ENCODE peak calls at places on chromosomes 2 and 18, in eight cellular contexts. P is A549, A is HCT116, F is right lobe of liver, Z is Ammon's horn, J is PC-3, H is lung, O is progenitor cell of endocrine pancreas. Q is an unnamed sample.

GRCh38 chr2:181790716-181791649 is 100.5 kb upstream of the ITPRID2 start:
- DNase-seq in J (peak), A (peak), O (no peak), H (no peak), F (no peak), P (peak), Z (no peak), Q (no peak)

GRCh38 chr2:40287201-40287600 is 164.7 kb downstream of the SLC8A1 start:
- DNase-seq in H (no peak), O (no peak), Z (no peak), J (no peak), A (no peak), P (no peak), F (no peak), Q (no peak)

GRCh38 chr2:55364189-55365055 is 55.2 kb downstream of the CCDC88A start:
- DNase-seq in Z (peak), A (no peak), H (peak), P (peak), F (no peak), J (peak), O (no peak), Q (no peak)

GRCh38 chr2:222296911-222297599 is 1.7 kb downstream of the PAX3 start:
- DNase-seq in H (no peak), O (no peak), A (no peak), J (no peak), P (no peak), F (peak), Z (no peak), Q (no peak)

GRCh38 chr2:85133751-85134254 is 611 bp downstream of the TCF7L1 start:
- DNase-seq in Z (peak), H (peak), O (peak), P (peak), F (peak), J (peak), A (no peak), Q (peak)

GRCh38 chr2:218659258-218659987 is at the start of the genes BCS1L and ZNF142:
- DNase-seq in H (peak), Z (peak), P (peak), O (peak), A (peak), F (peak), J (peak), Q (peak)

GRCh38 chr18:25365242-25365641 is 13.3 kb upstream of the ZNF521 start:
- DNase-seq in F (no peak), J (no peak), O (no peak), A (no peak), Z (no peak), P (no peak), H (no peak), Q (no peak)

GRCh38 chr2:195214072-195214471 is 443.0 kb upstream of the SLC39A10 start:
- DNase-seq in Z (peak), F (no peak), P (no peak), J (no peak), A (no peak), O (no peak), H (no peak), Q (no peak)

GRCh38 chr18:34880882-34881852 is 160.0 kb upstream of the MAPRE2 start:
- DNase-seq in F (no peak), O (no peak), Z (peak), J (no peak), P (no peak), A (no peak), H (no peak), Q (no peak)

GRCh38 chr2:16728742-16729141 is 63.1 kb upstream of the CYRIA start:
- DNase-seq in P (no peak), O (no peak), H (no peak), Z (no peak), J (no peak), F (no peak), A (no peak), Q (no peak)

GRCh38 chr2:111986116-111986900 is 68.8 kb upstream of the TMEM87B start:
- DNase-seq in O (no peak), P (no peak), Z (no peak), J (no peak), F (no peak), A (no peak), H (no peak), Q (no peak)

GRCh38 chr2:119366161-119366648 is 429 bp downstream of the C2orf76 start:
- DNase-seq in O (no peak), H (no peak), F (no peak), Z (peak), P (no peak), A (no peak), J (peak), Q (no peak)

GRCh38 chr2:144971937-144972336 is 452.0 kb upstream of the ZEB2 start:
- DNase-seq in H (no peak), F (no peak), P (no peak), O (no peak), Z (peak), A (no peak), J (no peak), Q (no peak)

GRCh38 chr2:110095994-110096633 is 19.5 kb downstream of the MALL start:
- DNase-seq in P (no peak), J (no peak), A (no peak), O (no peak), H (no peak), Z (no peak), F (no peak), Q (no peak)

GRCh38 chr2:143732076-143732475 is 602.9 kb downstream of the ARHGAP15 start:
- DNase-seq in H (no peak), F (no peak), A (no peak), Z (no peak), O (no peak), P (no peak), J (peak), Q (no peak)

GRCh38 chr18:36620801-36621200 is 208.0 kb downstream of the TPGS2 start:
- DNase-seq in O (no peak), F (no peak), P (no peak), Z (no peak), A (no peak), J (no peak), H (no peak), Q (no peak)

GRCh38 chr2:238061310-238062202 is 755 bp downstream of the SCLY start:
- DNase-seq in J (peak), Z (peak), A (no peak), O (no peak), P (peak), H (no peak), F (peak), Q (peak)

GRCh38 chr2:223548194-223548593 is 54.0 kb downstream of the SCG2 start:
- DNase-seq in H (no peak), J (peak), P (no peak), Z (no peak), A (no peak), O (no peak), F (no peak), Q (no peak)

GRCh38 chr2:216392018-216392562 is 19.8 kb upstream of the MARCHF4 start:
- DNase-seq in J (no peak), Z (no peak), A (no peak), F (no peak), O (no peak), P (no peak), H (no peak), Q (no peak)

GRCh38 chr18:78984941-78985784 is 5.5 kb downstream of the SALL3 start:
- DNase-seq in P (peak), Z (peak), O (no peak), J (peak), H (peak), A (no peak), F (no peak), Q (no peak)

GRCh38 chr18:26832302-26832701 is 33.2 kb downstream of the AQP4 start:
- DNase-seq in H (no peak), P (no peak), J (no peak), Z (no peak), O (no peak), F (no peak), A (no peak), Q (no peak)

GRCh38 chr2:171159326-171160118 is 1.2 kb downstream of the TLK1 start:
- DNase-seq in J (peak), Z (peak), A (peak), P (peak), F (peak), H (peak), O (peak), Q (peak)

GRCh38 chr2:201909961-201910361 is 103.6 kb downstream of the CDK15 start:
- DNase-seq in F (no peak), H (no peak), A (no peak), J (no peak), P (no peak), O (no peak), Z (no peak), Q (no peak)

GRCh38 chr2:157283468-157283867 is 26.0 kb downstream of the GALNT5 start:
- DNase-seq in J (no peak), O (no peak), Z (no peak), H (no peak), P (no peak), A (no peak), F (no peak), Q (no peak)

GRCh38 chr2:241177526-241177925 is 11.0 kb upstream of the ANO7 start:
- DNase-seq in F (no peak), P (no peak), Z (no peak), H (no peak), J (no peak), O (no peak), A (no peak), Q (no peak)

GRCh38 chr2:240685771-240686371 is 3.2 kb upstream of the AQP12B start:
- DNase-seq in O (no peak), H (no peak), P (no peak), F (peak), J (no peak), A (no peak), Z (no peak), Q (peak)

GRCh38 chr2:71788186-71788525 is 334.8 kb downstream of the DYSF start:
- DNase-seq in H (no peak), P (no peak), Z (peak), F (no peak), J (no peak), A (no peak), O (no peak), Q (no peak)

GRCh38 chr2:237946423-237946822 is 20.4 kb upstream of the UBE2F start:
- DNase-seq in J (no peak), H (no peak), A (no peak), O (no peak), F (no peak), P (no peak), Z (no peak), Q (no peak)

GRCh38 chr2:28507806-28508764 is 12.2 kb downstream of the PLB1 start:
- DNase-seq in F (no peak), P (peak), O (no peak), J (peak), A (peak), Z (no peak), H (no peak), Q (no peak)

GRCh38 chr2:50748652-50749174 is 283.2 kb downstream of the NRXN1 start:
- DNase-seq in A (no peak), J (no peak), H (no peak), P (no peak), F (no peak), O (no peak), Z (no peak), Q (no peak)

GRCh38 chr2:98849113-98849512 is 86.9 kb downstream of the CRACDL start:
- DNase-seq in P (no peak), O (no peak), F (no peak), J (no peak), Z (no peak), H (no peak), A (no peak), Q (no peak)

GRCh38 chr18:6482198-6482977 is 67.7 kb upstream of the L3MBTL4 start:
- DNase-seq in H (peak), J (peak), P (peak), F (peak), A (no peak), Z (peak), O (peak), Q (peak)

GRCh38 chr2:106536490-106536889 is 49.3 kb downstream of the CD8B2 start:
- DNase-seq in J (no peak), P (no peak), O (no peak), F (no peak), Z (no peak), H (no peak), A (no peak), Q (no peak)

GRCh38 chr2:232325324-232326273 is 53.0 kb upstream of the ALPP start:
- DNase-seq in O (peak), A (no peak), J (peak), Z (peak), P (no peak), H (peak), F (peak), Q (no peak)

GRCh38 chr2:232898592-232899541 is 28.8 kb downstream of the SNORC start:
- DNase-seq in Z (no peak), H (no peak), F (no peak), O (no peak), J (no peak), A (no peak), P (no peak), Q (no peak)

GRCh38 chr18:48829443-48830149 is 121.2 kb downstream of the SMAD7 start:
- DNase-seq in F (peak), A (no peak), O (no peak), J (no peak), P (no peak), Z (no peak), H (no peak), Q (no peak)

GRCh38 chr2:11738589-11739436 is 7.6 kb upstream of the LPIN1 start:
- DNase-seq in Z (peak), P (peak), O (no peak), J (peak), A (peak), F (peak), H (peak), Q (no peak)

GRCh38 chr2:73293534-73294171 is at the start of gene EGR4:
- DNase-seq in J (peak), H (peak), F (peak), A (peak), P (peak), O (peak), Z (peak), Q (peak)